ENCODE peak calls at places on chromosomes 1 and 21, in eight cellular contexts. E is H1, Y is endothelial cell of umbilical vein, R is GM23338, I is GM12878, P is HepG2, F is K562, O is HCT116. T is an unnamed sample.

GRCh38 chr1:92299477-92300125 is 742 bp downstream of the RPAP2 start:
- DNase-seq in Y (peak), F (no peak), R (no peak), O (no peak), E (no peak), P (no peak), I (no peak), T (no peak)

GRCh38 chr1:29180497-29181412 is 945 bp downstream of the SRSF4 start:
- DNase-seq in F (no peak), O (no peak), I (no peak), Y (no peak), R (peak), P (no peak), E (no peak), T (no peak)

GRCh38 chr1:57423135-57424131 is at the start of gene DAB1:
- DNase-seq in R (peak), E (no peak), O (no peak), Y (no peak), I (no peak), F (no peak), P (no peak), T (no peak)

GRCh38 chr1:183632964-183633363 is 2.6 kb downstream of the ARPC5 start:
- DNase-seq in Y (no peak), R (no peak), P (no peak), I (no peak), F (peak), O (no peak), E (no peak), T (no peak)

GRCh38 chr1:63906053-63906704 is 132.4 kb downstream of the ROR1 start:
- DNase-seq in Y (no peak), E (no peak), I (no peak), O (no peak), R (peak), P (no peak), F (no peak), T (no peak)

GRCh38 chr1:67818725-67819301 is 14.5 kb downstream of the GNG12 start:
- DNase-seq in O (no peak), R (no peak), E (no peak), P (peak), I (no peak), Y (no peak), F (no peak), T (no peak)

GRCh38 chr1:12448746-12449177 is 169.2 kb downstream of the DHRS3 start:
- DNase-seq in I (no peak), E (no peak), R (no peak), P (no peak), F (peak), Y (no peak), O (no peak), T (no peak)

GRCh38 chr1:200739499-200740290 is 1.0 kb downstream of the CAMSAP2 start:
- DNase-seq in O (no peak), I (no peak), Y (peak), E (no peak), R (peak), F (peak), P (peak), T (no peak)

GRCh38 chr1:55690366-55690765 is 475.2 kb upstream of the USP24 start:
- DNase-seq in F (no peak), I (no peak), O (no peak), R (no peak), E (no peak), P (no peak), Y (no peak), T (no peak)

GRCh38 chr1:18707696-18708257 is 77.1 kb downstream of the PAX7 start:
- DNase-seq in P (no peak), F (no peak), O (no peak), R (no peak), Y (no peak), E (no peak), I (no peak), T (no peak)

GRCh38 chr1:179547021-179547535 is 28.7 kb downstream of the NPHS2 start:
- DNase-seq in F (no peak), E (no peak), I (no peak), P (no peak), R (no peak), O (no peak), Y (no peak), T (no peak)

GRCh38 chr1:229127301-229127700 is 143.6 kb upstream of the RAB4A start:
- DNase-seq in R (no peak), F (no peak), Y (no peak), E (no peak), I (no peak), P (no peak), O (no peak), T (no peak)

GRCh38 chr1:201341377-201341776 is 36.1 kb downstream of the TNNT2 start:
- DNase-seq in Y (no peak), O (no peak), E (no peak), I (no peak), P (no peak), R (no peak), F (no peak), T (no peak)

GRCh38 chr1:157798211-157798610 is 21.3 kb upstream of the FCRL2 start:
- DNase-seq in R (no peak), Y (no peak), F (no peak), O (no peak), I (no peak), E (no peak), P (no peak), T (no peak)

GRCh38 chr1:211145944-211146343 is 12.0 kb upstream of the KCNH1 start:
- DNase-seq in F (no peak), E (no peak), O (no peak), P (no peak), R (no peak), Y (no peak), I (no peak), T (no peak)

GRCh38 chr1:172999349-172999748 is 51.4 kb downstream of the TNFSF18 start:
- DNase-seq in Y (no peak), F (no peak), E (no peak), P (no peak), I (no peak), R (no peak), O (no peak), T (no peak)

GRCh38 chr1:234628099-234628498 is 18.1 kb upstream of the IRF2BP2 start:
- DNase-seq in E (no peak), Y (peak), O (no peak), R (no peak), P (no peak), I (no peak), F (no peak), T (no peak)

GRCh38 chr21:31558839-31559367 is 100.6 kb upstream of the SOD1 start:
- DNase-seq in Y (peak), R (peak), E (peak), I (peak), P (no peak), O (peak), F (no peak), T (no peak)

GRCh38 chr1:168609133-168609715 is 32.8 kb downstream of the XCL1 start:
- DNase-seq in R (peak), F (no peak), O (no peak), Y (peak), I (no peak), P (no peak), E (no peak), T (no peak)

GRCh38 chr1:77143529-77144121 is 75.6 kb downstream of the PIGK start:
- DNase-seq in R (no peak), F (no peak), I (no peak), E (no peak), P (no peak), O (no peak), Y (peak), T (no peak)

GRCh38 chr1:213425631-213426030 is 374.6 kb downstream of the RPS6KC1 start:
- DNase-seq in Y (no peak), R (no peak), F (no peak), E (no peak), P (no peak), I (no peak), O (no peak), T (no peak)

GRCh38 chr21:32300117-32300681 is 1.5 kb downstream of the MRAP start:
- DNase-seq in E (no peak), I (no peak), F (no peak), O (no peak), Y (no peak), P (no peak), R (no peak), T (no peak)

GRCh38 chr1:119008483-119009299 is 20.5 kb upstream of the TBX15 start:
- DNase-seq in R (peak), F (peak), E (no peak), I (peak), Y (peak), O (peak), P (peak), T (peak)

GRCh38 chr21:45136927-45137611 is 62.7 kb downstream of the ADARB1 start:
- DNase-seq in F (peak), R (peak), Y (peak), P (peak), I (no peak), O (peak), E (peak), T (peak)

GRCh38 chr1:78323311-78323710 is 167.5 kb upstream of the PTGFR start:
- DNase-seq in Y (no peak), R (no peak), I (no peak), E (no peak), P (no peak), F (no peak), O (no peak), T (no peak)

GRCh38 chr1:28519946-28520725 is 14.3 kb downstream of the RCC1 start:
- DNase-seq in R (no peak), Y (no peak), P (no peak), I (no peak), O (no peak), F (no peak), E (no peak), T (no peak)

GRCh38 chr1:209434066-209434465 is 149.4 kb upstream of the CAMK1G start:
- DNase-seq in O (no peak), F (no peak), R (no peak), Y (no peak), I (no peak), E (no peak), P (no peak), T (no peak)

GRCh38 chr1:35001743-35002142 is 16.6 kb upstream of the TMEM35B start:
- DNase-seq in Y (no peak), P (no peak), E (no peak), O (no peak), R (no peak), I (no peak), F (no peak), T (no peak)

GRCh38 chr1:183847646-183848045 is 42.7 kb downstream of the RGL1 start:
- DNase-seq in P (no peak), R (no peak), E (no peak), F (no peak), Y (no peak), I (no peak), O (no peak), T (no peak)

GRCh38 chr1:145858238-145858936 is 494 bp downstream of the PIAS3 start:
- DNase-seq in R (peak), Y (no peak), O (no peak), I (no peak), P (no peak), F (peak), E (peak), T (no peak)

GRCh38 chr1:24659993-24660665 is 17.0 kb downstream of the SRRM1 start:
- DNase-seq in I (no peak), R (no peak), Y (no peak), O (no peak), E (no peak), P (no peak), F (no peak), T (no peak)

GRCh38 chr1:180168786-180169640 is 14.3 kb downstream of the QSOX1 start:
- DNase-seq in F (peak), E (no peak), Y (peak), O (no peak), P (peak), I (no peak), R (peak), T (no peak)

GRCh38 chr1:176206006-176206960 is 803 bp downstream of the COP1 start:
- DNase-seq in O (no peak), E (no peak), Y (peak), P (peak), I (no peak), R (peak), F (no peak), T (no peak)

GRCh38 chr1:228150458-228151169 is 884 bp downstream of the GJC2 start:
- DNase-seq in R (no peak), I (no peak), O (no peak), F (peak), Y (no peak), E (no peak), P (peak), T (no peak)

GRCh38 chr21:39037807-39038405 is 145.3 kb downstream of the PSMG1 start:
- DNase-seq in I (no peak), P (no peak), R (peak), F (peak), Y (peak), E (no peak), O (no peak), T (no peak)

GRCh38 chr1:2136386-2136821 is 58.2 kb downstream of the FAAP20 start:
- DNase-seq in F (no peak), I (no peak), Y (no peak), O (no peak), P (no peak), R (no peak), E (no peak), T (no peak)

GRCh38 chr1:2135866-2136265 is 58.7 kb downstream of the FAAP20 start:
- DNase-seq in R (no peak), P (no peak), Y (no peak), O (no peak), E (no peak), F (no peak), I (no peak), T (no peak)

GRCh38 chr1:2136836-2137235 is 57.7 kb downstream of the FAAP20 start:
- DNase-seq in F (no peak), I (no peak), R (no peak), O (no peak), Y (no peak), P (no peak), E (no peak), T (no peak)

GRCh38 chr1:2135425-2135824 is 59.1 kb downstream of the FAAP20 start:
- DNase-seq in P (peak), E (no peak), I (no peak), Y (no peak), F (no peak), O (no peak), R (no peak), T (no peak)

GRCh38 chr1:2137257-2138121 is 57.1 kb downstream of the FAAP20 start:
- DNase-seq in Y (no peak), O (no peak), P (peak), E (no peak), R (no peak), I (no peak), F (no peak), T (no peak)
- TF ChIP-seq POLR2AphosphoS5 in Y (no peak), O (no peak), P (no peak), E (no peak), R (no peak), I (no peak), F (no peak), T (no peak)

DNA sequence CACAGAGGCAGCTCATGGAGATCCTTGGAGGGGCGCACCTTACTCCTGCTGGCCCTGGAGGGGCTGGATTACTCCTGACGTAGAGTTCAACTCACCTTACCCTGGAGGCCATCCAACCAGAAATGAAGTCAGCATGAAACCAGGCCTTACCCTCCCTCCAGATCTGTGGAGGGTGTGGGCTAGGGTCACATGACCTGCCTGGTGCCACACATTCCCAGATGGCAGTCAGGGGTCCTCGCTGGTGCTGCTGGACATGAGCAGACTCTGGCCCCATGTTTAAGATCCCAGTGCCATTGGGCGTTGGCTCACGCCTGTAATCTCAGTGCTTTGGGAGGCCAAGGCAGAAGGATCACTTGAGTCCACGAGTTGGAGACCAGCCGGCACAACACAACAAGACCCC is 4.5 kb downstream of the C21orf58 start:
- DNase-seq in P (no peak), I (no peak), R (no peak), O (no peak), Y (no peak), E (no peak), F (no peak), T (no peak)
- TF ChIP-seq EZH2 in P (no peak), I (no peak), R (no peak), O (no peak), Y (no peak), E (no peak), F (no peak), T (no peak)

GRCh38 chr1:21587602-21587953 is 78.4 kb downstream of the ALPL start:
- DNase-seq in Y (no peak), P (no peak), O (no peak), F (no peak), R (no peak), I (no peak), E (no peak), T (no peak)
- H3K4me3 ChIP-seq in Y (no peak), P (no peak), O (peak), F (no peak), R (no peak), I (no peak), E (no peak), T (no peak)

DNA sequence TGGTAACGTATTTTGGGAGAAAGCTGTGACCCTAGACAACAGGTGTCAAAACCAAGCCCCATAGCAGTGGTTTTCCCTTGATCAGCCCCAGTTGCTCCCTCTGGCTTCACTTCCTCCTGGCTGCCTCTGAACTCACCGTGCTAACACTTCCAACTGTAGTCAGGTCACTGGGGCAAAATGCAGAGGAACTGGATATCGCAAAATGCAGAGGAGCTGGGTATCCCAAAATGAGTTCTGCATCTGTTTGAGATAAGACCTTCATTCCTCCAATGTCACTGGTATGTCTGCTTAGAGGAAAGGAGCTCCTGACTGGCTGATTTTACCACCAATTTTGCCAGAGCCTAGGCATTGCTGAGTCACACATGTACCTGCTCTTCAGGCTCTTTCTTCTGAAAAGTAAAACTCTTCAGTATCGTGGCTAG is 19.6 kb upstream of the TACSTD2 start:
- DNase-seq in P (no peak), Y (no peak), F (no peak), I (no peak), E (no peak), R (no peak), O (no peak), T (no peak)
- TF ChIP-seq POLR2AphosphoS5 in P (no peak), Y (no peak), F (no peak), I (no peak), E (no peak), R (no peak), O (no peak), T (no peak)

GRCh38 chr1:46404482-46405203 is 10.5 kb downstream of the FAAH start:
- DNase-seq in I (no peak), F (no peak), Y (no peak), R (no peak), P (no peak), O (no peak), E (no peak), T (no peak)

GRCh38 chr1:46403916-46404315 is 9.8 kb downstream of the FAAH start:
- DNase-seq in Y (no peak), I (no peak), F (no peak), P (no peak), E (no peak), O (no peak), R (no peak), T (no peak)

GRCh38 chr1:46406881-46407608 is 12.9 kb downstream of the FAAH start:
- DNase-seq in E (no peak), I (no peak), P (no peak), O (no peak), F (no peak), R (peak), Y (no peak), T (no peak)

GRCh38 chr1:46405204-46405555 is 11.1 kb downstream of the FAAH start:
- DNase-seq in O (no peak), E (no peak), Y (no peak), F (no peak), I (no peak), P (no peak), R (no peak), T (no peak)

GRCh38 chr1:46405724-46406123 is 11.6 kb downstream of the FAAH start:
- DNase-seq in O (no peak), F (no peak), E (no peak), Y (no peak), R (peak), I (no peak), P (no peak), T (no peak)
- TF ChIP-seq EZH2 in O (no peak), F (no peak), E (no peak), Y (no peak), R (no peak), I (no peak), P (no peak), T (no peak)

DNA sequence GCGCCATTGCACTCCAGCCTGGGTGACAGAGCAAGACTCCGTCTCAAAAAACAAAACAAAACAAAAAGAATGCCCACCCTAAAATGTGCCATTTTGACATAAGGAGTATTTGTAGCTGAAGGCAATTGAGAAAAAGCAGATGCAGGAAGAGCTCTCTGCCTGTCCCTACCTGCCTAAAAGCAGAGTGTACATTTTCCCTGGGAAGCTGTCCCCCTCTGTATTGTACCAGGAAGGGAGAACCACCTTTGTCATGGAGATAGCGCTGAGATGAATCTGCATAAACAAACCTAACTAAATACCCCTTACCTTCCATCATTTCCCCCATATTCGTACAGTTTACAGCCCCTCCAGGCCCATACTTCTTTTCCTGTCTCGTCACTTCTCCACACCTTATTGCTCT is 94.4 kb upstream of the SLC45A1 start:
- DNase-seq in P (no peak), E (no peak), O (no peak), F (no peak), I (no peak), Y (no peak), R (no peak), T (no peak)
- H3K4me3 ChIP-seq in P (no peak), E (no peak), O (no peak), F (no peak), I (no peak), Y (no peak), R (no peak), T (no peak)